ENCODE peak calls at places on chromosomes 1 and 21, in ten cellular contexts. One of them, this sample, is unnamed.

GRCh38 chr1:24289937-24290595 is 29.1 kb upstream of the GRHL3 start:
- DNase-seq in astrocyte of the spinal cord: peak
- DNase-seq in neural progenitor cell: no peak
- DNase-seq in MM.1S: no peak
- DNase-seq in OCI-LY7: no peak
- DNase-seq in WTC11: no peak
- DNase-seq in AG10803: peak
- DNase-seq in A549: peak
- DNase-seq in endothelial cell: no peak
- DNase-seq in HCT116: no peak
- DNase-seq in this sample: no peak

GRCh38 chr1:226526801-226527595 is 21.6 kb upstream of the STUM start:
- DNase-seq in neural progenitor cell: peak
- DNase-seq in OCI-LY7: peak
- DNase-seq in A549: peak
- DNase-seq in MM.1S: peak
- DNase-seq in astrocyte of the spinal cord: no peak
- DNase-seq in HCT116: peak
- DNase-seq in endothelial cell: peak
- DNase-seq in AG10803: no peak
- DNase-seq in WTC11: peak
- DNase-seq in this sample: no peak

GRCh38 chr1:244559561-244559960 is 93.4 kb upstream of the DESI2 start:
- DNase-seq in endothelial cell: no peak
- DNase-seq in astrocyte of the spinal cord: no peak
- DNase-seq in MM.1S: no peak
- DNase-seq in neural progenitor cell: no peak
- DNase-seq in OCI-LY7: no peak
- DNase-seq in AG10803: no peak
- DNase-seq in A549: no peak
- DNase-seq in WTC11: no peak
- DNase-seq in HCT116: no peak
- DNase-seq in this sample: no peak

GRCh38 chr1:244347942-244348341 is 103.8 kb downstream of the ADSS2 start:
- DNase-seq in astrocyte of the spinal cord: no peak
- DNase-seq in HCT116: no peak
- DNase-seq in AG10803: peak
- DNase-seq in OCI-LY7: no peak
- DNase-seq in A549: no peak
- DNase-seq in WTC11: no peak
- DNase-seq in endothelial cell: no peak
- DNase-seq in MM.1S: no peak
- DNase-seq in neural progenitor cell: no peak
- DNase-seq in this sample: no peak

GRCh38 chr1:221292652-221293051 is 413.4 kb downstream of the HLX start:
- DNase-seq in neural progenitor cell: no peak
- DNase-seq in A549: no peak
- DNase-seq in endothelial cell: no peak
- DNase-seq in WTC11: peak
- DNase-seq in AG10803: no peak
- DNase-seq in astrocyte of the spinal cord: no peak
- DNase-seq in HCT116: no peak
- DNase-seq in OCI-LY7: no peak
- DNase-seq in MM.1S: no peak
- DNase-seq in this sample: no peak

GRCh38 chr1:2882968-2883696 is 81.6 kb upstream of the TTC34 start:
- DNase-seq in A549: no peak
- DNase-seq in OCI-LY7: no peak
- DNase-seq in neural progenitor cell: no peak
- DNase-seq in HCT116: no peak
- DNase-seq in WTC11: no peak
- DNase-seq in astrocyte of the spinal cord: no peak
- DNase-seq in MM.1S: no peak
- DNase-seq in AG10803: no peak
- DNase-seq in endothelial cell: no peak
- DNase-seq in this sample: no peak

GRCh38 chr1:17274186-17275170 is 25.6 kb downstream of the PADI3 start:
- DNase-seq in A549: peak
- DNase-seq in OCI-LY7: peak
- DNase-seq in HCT116: peak
- DNase-seq in MM.1S: no peak
- DNase-seq in endothelial cell: peak
- DNase-seq in astrocyte of the spinal cord: peak
- DNase-seq in AG10803: peak
- DNase-seq in WTC11: peak
- DNase-seq in neural progenitor cell: peak
- DNase-seq in this sample: peak

GRCh38 chr1:50080904-50081586 is 27.7 kb upstream of the ELAVL4 start:
- DNase-seq in HCT116: no peak
- DNase-seq in MM.1S: peak
- DNase-seq in OCI-LY7: peak
- DNase-seq in WTC11: peak
- DNase-seq in neural progenitor cell: no peak
- DNase-seq in endothelial cell: peak
- DNase-seq in AG10803: no peak
- DNase-seq in astrocyte of the spinal cord: peak
- DNase-seq in A549: peak
- DNase-seq in this sample: peak

DNA sequence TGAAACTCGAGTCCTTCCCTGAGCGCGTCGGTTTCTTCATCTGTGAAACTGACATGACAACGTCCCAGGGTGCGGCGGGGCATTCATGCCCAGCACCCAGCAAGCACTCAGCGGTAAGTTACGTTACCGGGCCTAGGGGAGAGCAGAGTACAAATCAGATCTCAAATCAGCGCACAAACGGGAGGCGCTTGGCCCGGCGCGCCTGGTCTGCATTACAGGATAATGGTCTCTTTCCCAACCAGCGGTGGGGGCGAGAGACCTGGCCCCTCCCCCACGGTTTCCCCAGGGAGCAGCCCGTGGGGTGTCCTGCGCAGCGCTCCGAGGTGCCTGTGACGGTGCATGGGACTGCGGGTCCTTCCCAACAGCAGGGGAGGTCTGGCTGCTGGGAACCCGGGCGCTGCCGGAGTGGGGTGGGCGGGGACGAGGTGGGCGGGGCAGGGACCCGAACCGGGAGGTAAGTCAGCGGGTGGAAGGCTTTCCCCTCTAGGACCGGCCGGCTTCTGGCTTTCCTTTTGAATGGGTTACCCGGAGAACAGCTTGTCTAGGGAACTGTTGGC is 1.0 kb downstream of the TMEM51 start:
- DNase-seq in endothelial cell: peak
- DNase-seq in OCI-LY7: no peak
- DNase-seq in HCT116: no peak
- DNase-seq in AG10803: no peak
- DNase-seq in neural progenitor cell: peak
- DNase-seq in WTC11: peak
- DNase-seq in astrocyte of the spinal cord: no peak
- DNase-seq in MM.1S: no peak
- DNase-seq in A549: peak
- DNase-seq in this sample: peak
- TF ChIP-seq CTCF in endothelial cell: no peak
- TF ChIP-seq CTCF in OCI-LY7: no peak
- TF ChIP-seq CTCF in HCT116: no peak
- TF ChIP-seq CTCF in AG10803: no peak
- TF ChIP-seq CTCF in neural progenitor cell: no peak
- TF ChIP-seq CTCF in WTC11: no peak
- TF ChIP-seq CTCF in astrocyte of the spinal cord: no peak
- TF ChIP-seq CTCF in MM.1S: no peak
- TF ChIP-seq CTCF in A549: no peak
- TF ChIP-seq CTCF in this sample: no peak

DNA sequence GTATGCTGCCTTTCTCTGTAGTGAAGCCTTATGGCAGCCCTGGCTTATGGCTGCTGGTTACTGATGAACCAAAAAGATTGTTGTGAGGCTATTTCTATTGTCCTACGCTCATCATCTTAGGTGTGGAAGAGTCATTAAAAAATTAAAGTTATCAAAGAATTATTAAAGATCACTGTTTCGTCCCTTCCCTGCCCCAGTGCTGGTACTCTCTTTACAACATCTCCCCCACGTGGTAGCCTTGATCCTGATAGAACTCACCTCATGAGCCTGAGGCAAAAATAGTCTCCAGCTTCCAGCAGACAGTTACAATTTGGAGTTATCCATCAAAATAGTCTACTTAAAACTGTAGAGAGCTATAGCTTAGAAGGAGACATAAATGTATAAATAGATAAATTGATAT is 201.5 kb downstream of the S1PR1 start:
- DNase-seq in endothelial cell: peak
- DNase-seq in OCI-LY7: peak
- DNase-seq in WTC11: no peak
- DNase-seq in AG10803: peak
- DNase-seq in A549: no peak
- DNase-seq in neural progenitor cell: peak
- DNase-seq in astrocyte of the spinal cord: no peak
- DNase-seq in HCT116: no peak
- DNase-seq in MM.1S: peak
- DNase-seq in this sample: peak
- TF ChIP-seq CTCF in endothelial cell: no peak
- TF ChIP-seq CTCF in OCI-LY7: peak
- TF ChIP-seq CTCF in WTC11: no peak
- TF ChIP-seq CTCF in AG10803: peak
- TF ChIP-seq CTCF in A549: no peak
- TF ChIP-seq CTCF in neural progenitor cell: peak
- TF ChIP-seq CTCF in astrocyte of the spinal cord: peak
- TF ChIP-seq CTCF in HCT116: peak
- TF ChIP-seq CTCF in MM.1S: peak
- TF ChIP-seq CTCF in this sample: peak

GRCh38 chr1:71721532-71721931 is 560.8 kb downstream of the NEGR1 start:
- DNase-seq in astrocyte of the spinal cord: no peak
- DNase-seq in neural progenitor cell: no peak
- DNase-seq in MM.1S: no peak
- DNase-seq in OCI-LY7: no peak
- DNase-seq in AG10803: no peak
- DNase-seq in HCT116: no peak
- DNase-seq in A549: no peak
- DNase-seq in WTC11: no peak
- DNase-seq in endothelial cell: no peak
- DNase-seq in this sample: no peak
- TF ChIP-seq CTCF in astrocyte of the spinal cord: no peak
- TF ChIP-seq CTCF in neural progenitor cell: peak
- TF ChIP-seq CTCF in MM.1S: no peak
- TF ChIP-seq CTCF in OCI-LY7: peak
- TF ChIP-seq CTCF in AG10803: no peak
- TF ChIP-seq CTCF in HCT116: no peak
- TF ChIP-seq CTCF in A549: no peak
- TF ChIP-seq CTCF in WTC11: no peak
- TF ChIP-seq CTCF in endothelial cell: no peak
- TF ChIP-seq CTCF in this sample: no peak

DNA sequence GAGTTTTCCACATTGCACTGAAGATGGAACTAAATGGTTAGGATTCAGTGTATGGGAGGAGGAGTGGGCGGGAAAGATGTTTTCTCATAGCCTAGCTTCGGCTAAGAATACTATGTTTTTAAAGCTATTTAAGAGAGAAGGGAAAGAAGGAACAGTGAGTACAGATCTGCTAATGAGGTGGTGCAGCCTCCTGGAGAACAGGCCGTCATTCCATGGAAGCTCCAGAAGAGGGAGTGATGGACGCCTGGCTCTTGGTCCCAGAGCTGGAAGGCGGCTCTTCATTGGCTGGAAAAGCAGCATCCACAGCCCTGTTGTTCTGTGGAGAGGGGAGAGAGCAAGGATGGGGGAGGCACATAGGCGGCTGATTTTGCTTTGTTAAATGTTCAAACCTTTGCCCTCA is 6.9 kb downstream of the CAMK1G start:
- DNase-seq in neural progenitor cell: peak
- DNase-seq in HCT116: no peak
- DNase-seq in endothelial cell: peak
- DNase-seq in astrocyte of the spinal cord: no peak
- DNase-seq in OCI-LY7: no peak
- DNase-seq in A549: peak
- DNase-seq in MM.1S: no peak
- DNase-seq in AG10803: no peak
- DNase-seq in WTC11: peak
- DNase-seq in this sample: no peak
- TF ChIP-seq CTCF in neural progenitor cell: peak
- TF ChIP-seq CTCF in HCT116: peak
- TF ChIP-seq CTCF in endothelial cell: no peak
- TF ChIP-seq CTCF in astrocyte of the spinal cord: peak
- TF ChIP-seq CTCF in OCI-LY7: no peak
- TF ChIP-seq CTCF in A549: no peak
- TF ChIP-seq CTCF in MM.1S: no peak
- TF ChIP-seq CTCF in AG10803: peak
- TF ChIP-seq CTCF in WTC11: no peak
- TF ChIP-seq CTCF in this sample: no peak

GRCh38 chr21:45443595-45444181 is 38.7 kb downstream of the COL18A1 start:
- DNase-seq in OCI-LY7: no peak
- DNase-seq in AG10803: no peak
- DNase-seq in astrocyte of the spinal cord: no peak
- DNase-seq in endothelial cell: no peak
- DNase-seq in neural progenitor cell: no peak
- DNase-seq in MM.1S: no peak
- DNase-seq in HCT116: no peak
- DNase-seq in WTC11: no peak
- DNase-seq in A549: no peak
- DNase-seq in this sample: no peak
- TF ChIP-seq CTCF in OCI-LY7: no peak
- TF ChIP-seq CTCF in AG10803: peak
- TF ChIP-seq CTCF in astrocyte of the spinal cord: peak
- TF ChIP-seq CTCF in endothelial cell: no peak
- TF ChIP-seq CTCF in neural progenitor cell: no peak
- TF ChIP-seq CTCF in MM.1S: peak
- TF ChIP-seq CTCF in HCT116: no peak
- TF ChIP-seq CTCF in WTC11: no peak
- TF ChIP-seq CTCF in A549: no peak
- TF ChIP-seq CTCF in this sample: no peak

GRCh38 chr1:219876798-219877209 is 51.6 kb downstream of the SLC30A10 start:
- DNase-seq in neural progenitor cell: peak
- DNase-seq in HCT116: peak
- DNase-seq in A549: peak
- DNase-seq in WTC11: no peak
- DNase-seq in AG10803: no peak
- DNase-seq in MM.1S: no peak
- DNase-seq in astrocyte of the spinal cord: peak
- DNase-seq in endothelial cell: no peak
- DNase-seq in OCI-LY7: no peak
- DNase-seq in this sample: no peak
- TF ChIP-seq CTCF in neural progenitor cell: peak
- TF ChIP-seq CTCF in HCT116: peak
- TF ChIP-seq CTCF in A549: peak
- TF ChIP-seq CTCF in WTC11: no peak
- TF ChIP-seq CTCF in AG10803: no peak
- TF ChIP-seq CTCF in MM.1S: no peak
- TF ChIP-seq CTCF in astrocyte of the spinal cord: peak
- TF ChIP-seq CTCF in endothelial cell: no peak
- TF ChIP-seq CTCF in OCI-LY7: peak
- TF ChIP-seq CTCF in this sample: peak

DNA sequence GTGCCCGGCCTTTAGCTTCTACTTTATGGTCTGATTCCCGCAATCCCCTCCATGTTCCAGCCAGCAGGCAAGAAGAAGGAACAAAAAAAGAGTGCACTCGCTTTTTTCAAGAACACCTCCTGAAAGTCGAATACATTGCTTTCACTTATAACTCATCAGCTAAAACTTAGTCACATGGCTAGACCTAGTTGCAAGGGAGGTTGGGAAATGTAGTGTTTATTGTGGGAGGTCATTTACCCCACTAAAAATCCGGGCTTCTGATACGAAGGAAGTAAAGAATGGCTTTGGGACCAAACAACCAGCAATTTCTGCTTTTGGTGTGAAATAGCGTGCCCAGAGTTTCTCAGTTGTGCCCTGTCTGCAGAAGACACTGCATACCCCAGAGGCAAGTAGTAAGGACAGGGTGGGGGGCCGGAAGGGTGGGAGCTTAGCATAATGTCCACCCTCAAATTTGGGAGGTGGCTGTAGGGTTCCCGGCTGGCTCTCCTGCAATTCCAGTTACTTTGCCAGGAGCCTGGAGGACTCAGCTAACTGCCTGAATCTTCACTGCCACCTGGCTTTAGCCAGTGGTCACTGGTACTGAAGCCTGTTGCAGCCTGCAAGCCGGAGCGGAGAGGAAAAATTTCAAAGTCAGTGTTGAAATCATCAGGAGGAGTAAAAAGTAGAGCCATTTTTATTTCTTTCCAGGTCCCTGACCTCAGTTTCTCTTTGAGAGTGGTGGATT is 57.7 kb upstream of the F3 start:
- DNase-seq in HCT116: no peak
- DNase-seq in astrocyte of the spinal cord: no peak
- DNase-seq in MM.1S: no peak
- DNase-seq in WTC11: peak
- DNase-seq in OCI-LY7: no peak
- DNase-seq in A549: peak
- DNase-seq in neural progenitor cell: peak
- DNase-seq in endothelial cell: peak
- DNase-seq in AG10803: peak
- DNase-seq in this sample: no peak
- TF ChIP-seq CTCF in HCT116: peak
- TF ChIP-seq CTCF in astrocyte of the spinal cord: peak
- TF ChIP-seq CTCF in MM.1S: no peak
- TF ChIP-seq CTCF in WTC11: no peak
- TF ChIP-seq CTCF in OCI-LY7: no peak
- TF ChIP-seq CTCF in A549: no peak
- TF ChIP-seq CTCF in neural progenitor cell: peak
- TF ChIP-seq CTCF in endothelial cell: no peak
- TF ChIP-seq CTCF in AG10803: peak
- TF ChIP-seq CTCF in this sample: no peak